ENCODE peak calls at places on chromosomes 5 and 9, in four cellular contexts. One of them, this sample, is unnamed.

GRCh38 chr9:127918201-127919107 is 1.6 kb upstream of the ST6GALNAC4 start:
- DNase-seq in EH: peak
- DNase-seq in LoVo: no peak
- DNase-seq in heart right ventricle: no peak
- DNase-seq in this sample: no peak

GRCh38 chr9:73143606-73144328 is 7.9 kb upstream of the ANXA1 start:
- DNase-seq in EH: peak
- DNase-seq in LoVo: peak
- DNase-seq in heart right ventricle: no peak
- DNase-seq in this sample: no peak

GRCh38 chr9:130981761-130982147 is 27.2 kb upstream of the LAMC3 start:
- DNase-seq in EH: no peak
- DNase-seq in LoVo: no peak
- DNase-seq in heart right ventricle: no peak
- DNase-seq in this sample: no peak

GRCh38 chr5:140408750-140409241 is 7.2 kb downstream of the ANKHD1 start:
- DNase-seq in EH: no peak
- DNase-seq in LoVo: peak
- DNase-seq in heart right ventricle: no peak
- DNase-seq in this sample: no peak

GRCh38 chr5:180873628-180874520 is 12.8 kb upstream of the ZFP62 start:
- DNase-seq in EH: peak
- DNase-seq in LoVo: no peak
- DNase-seq in heart right ventricle: no peak
- DNase-seq in this sample: peak

GRCh38 chr5:167057665-167058064 is 1233.8 kb upstream of the WWC1 start:
- DNase-seq in EH: no peak
- DNase-seq in LoVo: no peak
- DNase-seq in heart right ventricle: no peak
- DNase-seq in this sample: no peak

GRCh38 chr9:98860871-98861293 is 53.4 kb downstream of the GALNT12 start:
- DNase-seq in EH: peak
- DNase-seq in LoVo: peak
- DNase-seq in heart right ventricle: peak
- DNase-seq in this sample: peak

GRCh38 chr5:158435161-158435616 is 576.2 kb upstream of the CLINT1 start:
- DNase-seq in EH: no peak
- DNase-seq in LoVo: no peak
- DNase-seq in heart right ventricle: no peak
- DNase-seq in this sample: no peak

GRCh38 chr9:14346826-14347407 is 33.0 kb upstream of the NFIB start:
- DNase-seq in EH: no peak
- DNase-seq in LoVo: no peak
- DNase-seq in heart right ventricle: peak
- DNase-seq in this sample: no peak

GRCh38 chr9:120935383-120935857 is 8.8 kb upstream of the TRAF1 start:
- DNase-seq in EH: peak
- DNase-seq in LoVo: peak
- DNase-seq in heart right ventricle: peak
- DNase-seq in this sample: peak

GRCh38 chr9:114364123-114364522 is 23.7 kb downstream of the AKNA start:
- DNase-seq in EH: peak
- DNase-seq in LoVo: no peak
- DNase-seq in heart right ventricle: no peak
- DNase-seq in this sample: no peak

GRCh38 chr9:29039258-29039657 is 1466.0 kb upstream of the C9orf72 start:
- DNase-seq in EH: no peak
- DNase-seq in LoVo: no peak
- DNase-seq in heart right ventricle: no peak
- DNase-seq in this sample: no peak

GRCh38 chr9:15722888-15723287 is 170.0 kb downstream of the CCDC171 start:
- DNase-seq in EH: no peak
- DNase-seq in LoVo: no peak
- DNase-seq in heart right ventricle: no peak
- DNase-seq in this sample: no peak